ENCODE peak calls at places on chromosomes 11 and 22, in four cellular contexts. L is heart left ventricle, X is stomach, Q is adrenal gland. Z is an unnamed sample.
A peak's percentile ranks its signal among the peaks of the same experiment; 100 is the strongest.

GRCh38 chr11:102853956-102854355 is 10.5 kb upstream of the MMP3 start:
- DNase-seq in L (no peak), X (no peak), Q (no peak), Z (no peak)

GRCh38 chr11:60825118-60825517 is 16.8 kb upstream of the CCDC86 start:
- DNase-seq in L (no peak), X (no peak), Q (no peak), Z (no peak)

GRCh38 chr22:27512283-27512761 is 289.2 kb downstream of the MN1 start:
- DNase-seq in L (peak; percentile 87), X (peak; percentile 79), Q (peak; percentile 54), Z (peak; percentile 92)

GRCh38 chr11:84714316-84714780 is 912.8 kb downstream of the DLG2 start:
- DNase-seq in L (peak; percentile 39), X (peak; percentile 28), Q (peak; percentile 67), Z (no peak)

GRCh38 chr11:78219493-78220217 is 30.9 kb downstream of the USP35 start:
- DNase-seq in L (peak; percentile 5), X (no peak), Q (peak; percentile 18), Z (peak; percentile 56)

GRCh38 chr22:42919199-42919598 is 62.1 kb upstream of the ARFGAP3 start:
- DNase-seq in L (no peak), X (no peak), Q (peak; percentile 47), Z (no peak)

GRCh38 chr11:42315267-42315666 is 855.8 kb upstream of the LRRC4C start:
- DNase-seq in L (no peak), X (no peak), Q (no peak), Z (no peak)

GRCh38 chr11:20025331-20025840 is 134.9 kb downstream of the DBX1 start:
- DNase-seq in L (no peak), X (no peak), Q (no peak), Z (no peak)

GRCh38 chr11:1882265-1883238 is 9.1 kb downstream of the PRR33 start:
- DNase-seq in L (peak; percentile 87), X (peak; percentile 82), Q (peak; percentile 81), Z (peak; percentile 91)

GRCh38 chr11:123438191-123438627 is 8.1 kb downstream of the GRAMD1B start:
- DNase-seq in L (no peak), X (no peak), Q (no peak), Z (no peak)

GRCh38 chr11:83956119-83956697 is 670.0 kb upstream of the CCDC90B start:
- DNase-seq in L (no peak), X (no peak), Q (no peak), Z (no peak)

GRCh38 chr11:116984589-116984988 is 113.6 kb downstream of the SIK3 start:
- DNase-seq in L (no peak), X (no peak), Q (no peak), Z (no peak)

GRCh38 chr11:68412593-68413475 is 47.7 kb upstream of the PPP6R3 start:
- DNase-seq in L (peak; percentile 44), X (no peak), Q (no peak), Z (no peak)

GRCh38 chr11:132111781-132112380 is 741.5 kb downstream of the NTM start:
- DNase-seq in L (no peak), X (no peak), Q (no peak), Z (no peak)

GRCh38 chr11:119691701-119692546 is 37.1 kb downstream of the NECTIN1 start:
- DNase-seq in L (no peak), X (no peak), Q (no peak), Z (no peak)

GRCh38 chr11:131796541-131796940 is 426.1 kb downstream of the NTM start:
- DNase-seq in L (no peak), X (no peak), Q (no peak), Z (no peak)

GRCh38 chr11:85310479-85310878 is 316.7 kb downstream of the DLG2 start:
- DNase-seq in L (no peak), X (no peak), Q (no peak), Z (no peak)

GRCh38 chr22:43186272-43187170 is at the start of gene TTLL12:
- DNase-seq in L (peak; percentile 77), X (peak; percentile 56), Q (peak; percentile 63), Z (no peak)

GRCh38 chr11:41786087-41786486 is 326.6 kb upstream of the LRRC4C start:
- DNase-seq in L (no peak), X (no peak), Q (no peak), Z (no peak)

GRCh38 chr22:45179276-45180049 is 15.7 kb downstream of the NUP50 start:
- DNase-seq in L (no peak), X (no peak), Q (no peak), Z (no peak)

GRCh38 chr11:1924646-1925372 is 5.3 kb downstream of the TNNT3 start:
- DNase-seq in L (no peak), X (no peak), Q (no peak), Z (no peak)

GRCh38 chr11:2730323-2731284 is 30.8 kb upstream of the KCNQ1OT1 start:
- DNase-seq in L (no peak), X (no peak), Q (no peak), Z (no peak)

GRCh38 chr11:27616711-27617110 is 83.5 kb downstream of the BDNF start:
- DNase-seq in L (no peak), X (no peak), Q (no peak), Z (no peak)

GRCh38 chr11:554824-555499 is 5.6 kb downstream of the LMNTD2 start:
- DNase-seq in L (peak; percentile 59), X (peak; percentile 78), Q (no peak), Z (no peak)

GRCh38 chr11:94154095-94154856 is 25.6 kb downstream of the PANX1 start:
- DNase-seq in L (no peak), X (no peak), Q (no peak), Z (no peak)

GRCh38 chr22:37486224-37486845 is at the start of gene MFNG:
- DNase-seq in L (peak; percentile 75), X (peak; percentile 78), Q (peak; percentile 72), Z (no peak)

GRCh38 chr11:113974741-113975470 is at the start of gene HTR3A:
- DNase-seq in L (peak; percentile 69), X (peak; percentile 92), Q (peak; percentile 70), Z (no peak)

GRCh38 chr11:106917973-106918372 is 100.3 kb downstream of the GUCY1A2 start:
- DNase-seq in L (no peak), X (no peak), Q (peak; percentile 28), Z (no peak)

GRCh38 chr11:62005231-62005661 is 37.8 kb upstream of the FTH1 start:
- DNase-seq in L (no peak), X (no peak), Q (no peak), Z (no peak)

GRCh38 chr11:129117595-129118350 is 74.4 kb downstream of the ARHGAP32 start:
- DNase-seq in L (no peak), X (peak; percentile 29), Q (peak; percentile 54), Z (no peak)

GRCh38 chr11:68297494-68297811 is 14.9 kb upstream of the LRP5 start:
- DNase-seq in L (no peak), X (no peak), Q (no peak), Z (no peak)

GRCh38 chr11:19110290-19110689 is 6.7 kb upstream of the ZDHHC13 start:
- DNase-seq in L (peak; percentile 66), X (peak; percentile 45), Q (no peak), Z (no peak)

GRCh38 chr11:132427611-132428010 is 1057.2 kb downstream of the NTM start:
- DNase-seq in L (no peak), X (no peak), Q (no peak), Z (no peak)

GRCh38 chr11:133986545-133986944 is 29.8 kb upstream of the IGSF9B start:
- DNase-seq in L (no peak), X (no peak), Q (no peak), Z (no peak)

GRCh38 chr11:44630511-44631210 is 65.2 kb downstream of the CD82 start:
- DNase-seq in L (peak; percentile 9), X (peak; percentile 7), Q (no peak), Z (peak; percentile 77)

DNA sequence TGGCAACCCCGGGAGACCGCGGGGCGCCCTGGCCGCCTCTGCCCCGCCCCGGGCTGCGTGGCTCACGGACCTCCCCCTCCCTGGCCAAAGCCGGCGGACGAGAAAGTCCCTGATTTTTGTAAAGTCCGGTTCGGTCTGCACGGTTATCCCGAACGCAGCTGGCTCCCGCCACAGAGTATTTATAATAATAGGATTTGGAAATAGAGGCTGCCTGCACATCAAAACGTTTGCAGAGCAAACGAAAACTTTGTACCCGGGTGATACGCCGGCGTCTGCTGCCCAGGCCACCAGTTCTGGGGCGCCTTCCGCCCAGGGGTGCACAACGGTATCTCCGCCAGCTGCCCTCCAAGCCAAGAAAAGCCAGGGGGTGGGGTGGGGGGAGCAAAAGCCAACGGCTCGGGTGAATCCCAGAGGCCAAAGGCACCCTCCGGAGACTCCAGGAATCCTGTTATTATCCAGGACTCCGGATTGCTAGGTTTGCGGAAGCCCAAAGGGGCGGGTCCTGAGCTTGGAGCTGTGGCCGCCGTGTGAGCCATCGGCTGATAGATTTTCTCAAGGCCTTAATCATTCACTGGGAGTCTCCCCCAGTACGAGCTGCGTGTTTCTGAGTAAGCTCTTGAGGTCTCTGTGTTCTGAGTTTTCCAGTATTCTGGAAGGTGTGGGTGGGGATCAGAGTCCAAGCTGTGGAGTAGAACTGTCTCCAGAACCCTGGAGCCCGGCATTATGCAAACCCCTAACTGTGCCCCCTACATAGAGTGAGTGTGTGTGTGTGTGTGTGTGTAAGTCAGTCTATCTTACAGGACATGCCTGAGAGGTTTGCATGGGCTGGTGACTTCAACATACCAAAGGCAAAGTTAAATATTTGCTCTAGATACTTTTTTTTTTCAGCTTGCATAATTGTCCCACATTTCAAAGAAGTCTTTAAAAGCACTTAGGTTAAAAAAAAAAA is 679 bp upstream of the SHANK2 start:
- DNase-seq in L (no peak), X (peak; percentile 62), Q (no peak), Z (no peak)
- TF ChIP-seq POLR2A in L (no peak), X (no peak), Q (no peak), Z (no peak)

GRCh38 chr11:108316061-108316460 is 93.2 kb downstream of the ATM start:
- DNase-seq in L (no peak), X (no peak), Q (no peak), Z (no peak)
- H3K36me3 ChIP-seq in L (peaks cover 98% of the 10 kb centered on the region), X (peaks cover 92% of the 10 kb centered on the region), Q (no peaks in the 10 kb centered on the region), Z (peaks cover 42% of the 10 kb centered on the region)

GRCh38 chr11:17014321-17014773 is at the start of gene PLEKHA7:
- DNase-seq in L (no peak), X (peak; percentile 34), Q (no peak), Z (no peak)
- H3K4me3 ChIP-seq in L (peak within 1 kb of the TSS; percentile 71), X (peak within 1 kb of the TSS; percentile 69), Q (peak within 1 kb of the TSS; percentile 34), Z (peak within 1 kb of the TSS; percentile 55)

GRCh38 chr11:12147827-12148226 is 37.4 kb downstream of the MICAL2 start:
- DNase-seq in L (no peak), X (no peak), Q (no peak), Z (no peak)

GRCh38 chr11:12148466-12148865 is 38.1 kb downstream of the MICAL2 start:
- DNase-seq in L (no peak), X (no peak), Q (no peak), Z (no peak)

GRCh38 chr11:12150831-12151382 is 40.5 kb downstream of the MICAL2 start:
- DNase-seq in L (no peak), X (no peak), Q (no peak), Z (no peak)

GRCh38 chr11:12148882-12149281 is 38.5 kb downstream of the MICAL2 start:
- DNase-seq in L (no peak), X (no peak), Q (no peak), Z (no peak)

DNA sequence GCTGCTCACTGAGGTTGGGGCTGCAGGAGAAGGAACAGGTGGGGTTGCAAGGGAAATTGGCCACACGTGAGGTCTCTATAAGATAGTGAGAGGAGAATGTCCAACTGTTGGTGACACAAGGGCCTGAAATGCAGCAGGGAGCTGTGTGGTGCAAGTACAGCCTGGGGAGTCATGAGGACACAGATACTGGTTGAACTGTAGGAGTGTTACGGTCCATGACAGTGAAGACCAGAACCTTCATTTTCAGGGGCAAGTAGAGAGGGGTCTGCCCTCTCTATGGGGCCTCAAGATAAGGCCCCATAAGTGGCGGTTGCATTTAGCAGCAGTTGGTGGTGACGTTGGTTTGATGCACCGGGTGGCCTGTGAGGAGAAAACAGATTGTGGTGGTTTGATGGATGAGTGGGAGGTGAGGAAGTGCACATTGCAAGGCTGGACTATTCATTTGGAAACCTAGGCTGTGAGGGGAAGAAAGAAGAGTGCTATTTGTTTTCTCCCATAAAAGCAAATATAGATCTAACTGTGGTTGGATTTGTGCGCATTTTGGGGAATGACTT is 39.4 kb downstream of the MICAL2 start:
- DNase-seq in L (no peak), X (no peak), Q (no peak), Z (no peak)
- TF ChIP-seq POLR2A in L (no peak), X (no peak), Q (no peak), Z (no peak)